ENCODE peak calls at places on chromosomes 16 and 17, in nine cellular contexts. F, P, G, D, M, E, C, A and Z are unnamed samples.

GRCh38 chr17:79591014-79591590 is 19.7 kb downstream of the RBFOX3 start:
- DNase-seq in C (no peak), G (no peak), M (no peak), E (no peak), D (no peak), P (no peak), A (no peak), F (no peak), Z (no peak)

GRCh38 chr16:47110939-47111338 is 32.8 kb downstream of the NETO2 start:
- DNase-seq in D (no peak), C (no peak), F (no peak), G (no peak), P (no peak), M (no peak), A (no peak), E (peak), Z (peak)

GRCh38 chr16:10441726-10442125 is 55.9 kb downstream of the ATF7IP2 start:
- DNase-seq in D (no peak), P (no peak), C (no peak), M (no peak), F (no peak), G (no peak), A (no peak), E (no peak), Z (no peak)

GRCh38 chr16:49337814-49338350 is 35.7 kb upstream of the C16orf78 start:
- DNase-seq in E (no peak), F (no peak), A (no peak), P (no peak), M (no peak), G (no peak), C (no peak), D (no peak), Z (no peak)

GRCh38 chr17:79073706-79074088 is 927 bp upstream of the ENGASE start:
- DNase-seq in A (peak), G (no peak), E (no peak), D (no peak), P (no peak), F (no peak), C (no peak), M (no peak), Z (no peak)

GRCh38 chr16:4263504-4264436 is 9.1 kb downstream of the TFAP4 start:
- DNase-seq in F (peak), G (no peak), D (peak), M (no peak), E (no peak), A (no peak), P (no peak), C (no peak), Z (no peak)

GRCh38 chr17:40348562-40349476 is 15.7 kb downstream of the GJD3 start:
- DNase-seq in C (no peak), M (peak), A (no peak), D (no peak), P (no peak), F (no peak), G (no peak), E (peak), Z (peak)

GRCh38 chr17:67488161-67488560 is 111.1 kb downstream of the PITPNC1 start:
- DNase-seq in C (no peak), P (peak), D (no peak), E (no peak), M (no peak), F (no peak), A (no peak), G (no peak), Z (no peak)